ENCODE peak calls at places on chromosome 3, in eight cellular contexts. One of them, this sample, is unnamed.

GRCh38 chr3:7874116-7874515 is 627.5 kb upstream of the LMCD1 start:
- DNase-seq in A549: no peak
- DNase-seq in adrenal gland: no peak
- DNase-seq in body of pancreas: no peak
- DNase-seq in uterus: no peak
- DNase-seq in heart left ventricle: no peak
- DNase-seq in breast epithelium: no peak
- DNase-seq in suprapubic skin: no peak
- DNase-seq in this sample: no peak

GRCh38 chr3:76552653-76553052 is 487.2 kb upstream of the ROBO2 start:
- DNase-seq in A549: no peak
- DNase-seq in adrenal gland: no peak
- DNase-seq in body of pancreas: no peak
- DNase-seq in uterus: no peak
- DNase-seq in heart left ventricle: no peak
- DNase-seq in breast epithelium: no peak
- DNase-seq in suprapubic skin: no peak
- DNase-seq in this sample: no peak

GRCh38 chr3:71391361-71391760 is 192.2 kb downstream of the FOXP1 start:
- DNase-seq in A549: no peak
- DNase-seq in adrenal gland: no peak
- DNase-seq in body of pancreas: no peak
- DNase-seq in uterus: no peak
- DNase-seq in heart left ventricle: no peak
- DNase-seq in breast epithelium: no peak
- DNase-seq in suprapubic skin: no peak
- DNase-seq in this sample: no peak

GRCh38 chr3:183542355-183542754 is 13.2 kb downstream of the KLHL6 start:
- DNase-seq in A549: no peak
- DNase-seq in adrenal gland: no peak
- DNase-seq in body of pancreas: no peak
- DNase-seq in uterus: no peak
- DNase-seq in heart left ventricle: no peak
- DNase-seq in breast epithelium: no peak
- DNase-seq in suprapubic skin: no peak
- DNase-seq in this sample: no peak

GRCh38 chr3:152047465-152047864 is 174.0 kb downstream of the SUCNR1 start:
- DNase-seq in A549: no peak
- DNase-seq in adrenal gland: no peak
- DNase-seq in body of pancreas: no peak
- DNase-seq in uterus: no peak
- DNase-seq in heart left ventricle: no peak
- DNase-seq in breast epithelium: no peak
- DNase-seq in suprapubic skin: no peak
- DNase-seq in this sample: no peak

GRCh38 chr3:28326458-28326926 is 22.0 kb upstream of the ZCWPW2 start:
- DNase-seq in A549: no peak
- DNase-seq in adrenal gland: no peak
- DNase-seq in body of pancreas: no peak
- DNase-seq in uterus: no peak
- DNase-seq in heart left ventricle: no peak
- DNase-seq in breast epithelium: no peak
- DNase-seq in suprapubic skin: no peak
- DNase-seq in this sample: no peak

GRCh38 chr3:70811880-70812279 is 499.4 kb upstream of the MDFIC2 start:
- DNase-seq in A549: no peak
- DNase-seq in adrenal gland: no peak
- DNase-seq in body of pancreas: peak; percentile 24
- DNase-seq in uterus: peak; percentile 29
- DNase-seq in heart left ventricle: peak; percentile 23
- DNase-seq in breast epithelium: no peak
- DNase-seq in suprapubic skin: peak; percentile 72
- DNase-seq in this sample: no peak

GRCh38 chr3:67037615-67038014 is 39.5 kb downstream of the KBTBD8 start:
- DNase-seq in A549: no peak
- DNase-seq in adrenal gland: no peak
- DNase-seq in body of pancreas: no peak
- DNase-seq in uterus: no peak
- DNase-seq in heart left ventricle: no peak
- DNase-seq in breast epithelium: no peak
- DNase-seq in suprapubic skin: no peak
- DNase-seq in this sample: no peak

GRCh38 chr3:128498127-128498626 is 5.2 kb upstream of the GATA2 start:
- DNase-seq in A549: no peak
- DNase-seq in adrenal gland: peak; percentile 17
- DNase-seq in body of pancreas: no peak
- DNase-seq in uterus: peak; percentile 12
- DNase-seq in heart left ventricle: no peak
- DNase-seq in breast epithelium: no peak
- DNase-seq in suprapubic skin: peak; percentile 28
- DNase-seq in this sample: peak; percentile 23

GRCh38 chr3:27166888-27167287 is 202.3 kb downstream of the NEK10 start:
- DNase-seq in A549: peak; percentile 3
- DNase-seq in adrenal gland: no peak
- DNase-seq in body of pancreas: no peak
- DNase-seq in uterus: no peak
- DNase-seq in heart left ventricle: no peak
- DNase-seq in breast epithelium: no peak
- DNase-seq in suprapubic skin: no peak
- DNase-seq in this sample: no peak

GRCh38 chr3:64121750-64122311 is 98.5 kb upstream of the PSMD6 start:
- DNase-seq in A549: no peak
- DNase-seq in adrenal gland: no peak
- DNase-seq in body of pancreas: no peak
- DNase-seq in uterus: no peak
- DNase-seq in heart left ventricle: no peak
- DNase-seq in breast epithelium: no peak
- DNase-seq in suprapubic skin: no peak
- DNase-seq in this sample: no peak

GRCh38 chr3:114800272-114800671 is 346.8 kb downstream of the ZBTB20 start:
- DNase-seq in A549: no peak
- DNase-seq in adrenal gland: no peak
- DNase-seq in body of pancreas: no peak
- DNase-seq in uterus: no peak
- DNase-seq in heart left ventricle: no peak
- DNase-seq in breast epithelium: no peak
- DNase-seq in suprapubic skin: no peak
- DNase-seq in this sample: no peak

GRCh38 chr3:106819445-106819844 is 557.8 kb upstream of the CCDC54 start:
- DNase-seq in A549: no peak
- DNase-seq in adrenal gland: no peak
- DNase-seq in body of pancreas: no peak
- DNase-seq in uterus: no peak
- DNase-seq in heart left ventricle: no peak
- DNase-seq in breast epithelium: no peak
- DNase-seq in suprapubic skin: no peak
- DNase-seq in this sample: no peak

GRCh38 chr3:100653731-100654309 is 44.4 kb downstream of the ADGRG7 start:
- DNase-seq in A549: no peak
- DNase-seq in adrenal gland: no peak
- DNase-seq in body of pancreas: no peak
- DNase-seq in uterus: no peak
- DNase-seq in heart left ventricle: no peak
- DNase-seq in breast epithelium: no peak
- DNase-seq in suprapubic skin: no peak
- DNase-seq in this sample: no peak

GRCh38 chr3:183198939-183199338 is 36.4 kb upstream of the LAMP3 start:
- DNase-seq in A549: no peak
- DNase-seq in adrenal gland: no peak
- DNase-seq in body of pancreas: no peak
- DNase-seq in uterus: no peak
- DNase-seq in heart left ventricle: no peak
- DNase-seq in breast epithelium: no peak
- DNase-seq in suprapubic skin: no peak
- DNase-seq in this sample: no peak

GRCh38 chr3:50651445-50651844 is 23.3 kb upstream of the DOCK3 start:
- DNase-seq in A549: no peak
- DNase-seq in adrenal gland: no peak
- DNase-seq in body of pancreas: no peak
- DNase-seq in uterus: no peak
- DNase-seq in heart left ventricle: no peak
- DNase-seq in breast epithelium: no peak
- DNase-seq in suprapubic skin: no peak
- DNase-seq in this sample: no peak
- H3K4me1 ChIP-seq in A549: no peaks in the 10 kb centered on the region
- H3K4me1 ChIP-seq in adrenal gland: peaks cover 12% of the 10 kb centered on the region
- H3K4me1 ChIP-seq in body of pancreas: no peaks in the 10 kb centered on the region
- H3K4me1 ChIP-seq in uterus: no peaks in the 10 kb centered on the region
- H3K4me1 ChIP-seq in heart left ventricle: peaks cover 28% of the 10 kb centered on the region
- H3K4me1 ChIP-seq in breast epithelium: no peaks in the 10 kb centered on the region
- H3K4me1 ChIP-seq in suprapubic skin: no peaks in the 10 kb centered on the region
- H3K4me1 ChIP-seq in this sample: no peaks in the 10 kb centered on the region

GRCh38 chr3:18086078-18086477 is 339.1 kb downstream of the SATB1 start:
- DNase-seq in A549: no peak
- DNase-seq in adrenal gland: no peak
- DNase-seq in body of pancreas: no peak
- DNase-seq in uterus: no peak
- DNase-seq in heart left ventricle: no peak
- DNase-seq in breast epithelium: no peak
- DNase-seq in suprapubic skin: no peak
- DNase-seq in this sample: no peak

GRCh38 chr3:18087963-18088362 is 337.2 kb downstream of the SATB1 start:
- DNase-seq in A549: no peak
- DNase-seq in adrenal gland: no peak
- DNase-seq in body of pancreas: no peak
- DNase-seq in uterus: no peak
- DNase-seq in heart left ventricle: no peak
- DNase-seq in breast epithelium: no peak
- DNase-seq in suprapubic skin: no peak
- DNase-seq in this sample: no peak

GRCh38 chr3:18085429-18085828 is 339.7 kb downstream of the SATB1 start:
- DNase-seq in A549: no peak
- DNase-seq in adrenal gland: no peak
- DNase-seq in body of pancreas: no peak
- DNase-seq in uterus: no peak
- DNase-seq in heart left ventricle: no peak
- DNase-seq in breast epithelium: no peak
- DNase-seq in suprapubic skin: no peak
- DNase-seq in this sample: no peak

GRCh38 chr3:18090377-18090776 is 334.8 kb downstream of the SATB1 start:
- DNase-seq in A549: no peak
- DNase-seq in adrenal gland: no peak
- DNase-seq in body of pancreas: no peak
- DNase-seq in uterus: no peak
- DNase-seq in heart left ventricle: no peak
- DNase-seq in breast epithelium: no peak
- DNase-seq in suprapubic skin: no peak
- DNase-seq in this sample: no peak
- TF ChIP-seq POLR2A in A549: no peak
- TF ChIP-seq POLR2A in adrenal gland: no peak
- TF ChIP-seq POLR2A in body of pancreas: no peak
- TF ChIP-seq POLR2A in uterus: no peak
- TF ChIP-seq POLR2A in heart left ventricle: no peak
- TF ChIP-seq POLR2A in breast epithelium: no peak
- TF ChIP-seq POLR2A in suprapubic skin: no peak
- TF ChIP-seq POLR2A in this sample: no peak

DNA sequence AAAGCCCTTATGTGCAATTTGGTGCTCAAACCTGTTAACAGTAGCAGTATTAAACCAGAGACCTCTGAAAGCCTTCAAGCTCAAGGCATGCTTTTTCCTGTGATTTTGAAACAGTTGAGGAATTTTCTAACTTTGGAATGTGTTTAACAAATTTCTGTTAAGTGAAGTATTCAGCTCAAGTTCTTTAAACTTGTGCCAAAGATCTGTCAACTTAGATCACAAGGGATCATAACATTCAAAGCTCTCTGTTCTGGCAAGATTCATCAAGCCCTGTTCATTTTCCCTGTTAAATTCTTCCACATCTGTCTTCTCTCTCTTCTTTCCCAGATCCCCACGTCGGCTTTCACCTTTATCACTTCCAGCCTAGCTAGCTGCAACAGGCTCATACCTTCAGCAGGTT is 28.8 kb upstream of the RYK start:
- DNase-seq in A549: no peak
- DNase-seq in adrenal gland: no peak
- DNase-seq in body of pancreas: no peak
- DNase-seq in uterus: no peak
- DNase-seq in heart left ventricle: no peak
- DNase-seq in breast epithelium: no peak
- DNase-seq in suprapubic skin: no peak
- DNase-seq in this sample: no peak
- H3K4me3 ChIP-seq in A549: no peak overlapping the region
- H3K4me3 ChIP-seq in adrenal gland: no peak overlapping the region
- H3K4me3 ChIP-seq in body of pancreas: no peak overlapping the region
- H3K4me3 ChIP-seq in uterus: no peak overlapping the region
- H3K4me3 ChIP-seq in heart left ventricle: no peak overlapping the region
- H3K4me3 ChIP-seq in breast epithelium: no peak overlapping the region
- H3K4me3 ChIP-seq in suprapubic skin: no peak overlapping the region
- H3K4me3 ChIP-seq in this sample: no peak overlapping the region

GRCh38 chr3:54243960-54244359 is 121.6 kb downstream of the CACNA2D3 start:
- DNase-seq in A549: no peak
- DNase-seq in adrenal gland: no peak
- DNase-seq in body of pancreas: no peak
- DNase-seq in uterus: no peak
- DNase-seq in heart left ventricle: no peak
- DNase-seq in breast epithelium: no peak
- DNase-seq in suprapubic skin: no peak
- DNase-seq in this sample: no peak
- H3K4me1 ChIP-seq in A549: no peaks in the 10 kb centered on the region
- H3K4me1 ChIP-seq in adrenal gland: no peaks in the 10 kb centered on the region
- H3K4me1 ChIP-seq in body of pancreas: no peaks in the 10 kb centered on the region
- H3K4me1 ChIP-seq in uterus: no peaks in the 10 kb centered on the region
- H3K4me1 ChIP-seq in heart left ventricle: no peaks in the 10 kb centered on the region
- H3K4me1 ChIP-seq in breast epithelium: no peaks in the 10 kb centered on the region
- H3K4me1 ChIP-seq in suprapubic skin: no peaks in the 10 kb centered on the region
- H3K4me1 ChIP-seq in this sample: no peaks in the 10 kb centered on the region

GRCh38 chr3:150384517-150385212 is 23.4 kb upstream of the TSC22D2 start:
- DNase-seq in A549: no peak
- DNase-seq in adrenal gland: peak; percentile 42
- DNase-seq in body of pancreas: no peak
- DNase-seq in uterus: no peak
- DNase-seq in heart left ventricle: peak; percentile 37
- DNase-seq in breast epithelium: no peak
- DNase-seq in suprapubic skin: no peak
- DNase-seq in this sample: peak; percentile 28
- TF ChIP-seq POLR2A in A549: no peak
- TF ChIP-seq POLR2A in adrenal gland: no peak
- TF ChIP-seq POLR2A in body of pancreas: no peak
- TF ChIP-seq POLR2A in uterus: no peak
- TF ChIP-seq POLR2A in heart left ventricle: no peak
- TF ChIP-seq POLR2A in breast epithelium: no peak
- TF ChIP-seq POLR2A in suprapubic skin: no peak
- TF ChIP-seq POLR2A in this sample: no peak